ENCODE peak calls at places on chromosomes 16 and 17, in eight cellular contexts. One of them, this sample, is unnamed.

GRCh38 chr16:29736112-29736511 is 9.7 kb downstream of the C16orf54 start:
- DNase-seq in GM10248: no peak
- DNase-seq in activated CD4-positive, alpha-beta T cell treated with anti-CD3 and anti-CD28 coated beads for 24 hours: no peak
- DNase-seq in OCI-LY7: no peak
- DNase-seq in A172: no peak
- DNase-seq in ecto neural progenitor cell: no peak
- DNase-seq in stimulated activated CD8-positive, alpha-beta memory T cell treated with anti-CD3 and anti-CD28 coated beads, Interleukin-4, amount 100 ng/mL, for 1 hour: no peak
- DNase-seq in naive thymus-derived CD8-positive, alpha-beta T cell: no peak
- DNase-seq in this sample: no peak

GRCh38 chr17:58960068-58960467 is 146.6 kb downstream of the TRIM37 start:
- DNase-seq in OCI-LY7: peak
- DNase-seq in A172: peak
- DNase-seq in ecto neural progenitor cell: no peak
- DNase-seq in GM10248: peak
- DNase-seq in stimulated activated CD8-positive, alpha-beta memory T cell treated with anti-CD3 and anti-CD28 coated beads, Interleukin-4, amount 100 ng/mL, for 1 hour: no peak
- DNase-seq in activated CD4-positive, alpha-beta T cell treated with anti-CD3 and anti-CD28 coated beads for 24 hours: no peak
- DNase-seq in naive thymus-derived CD8-positive, alpha-beta T cell: no peak
- DNase-seq in this sample: peak

GRCh38 chr16:84709609-84710008 is 9.8 kb downstream of the USP10 start:
- DNase-seq in GM10248: no peak
- DNase-seq in OCI-LY7: no peak
- DNase-seq in naive thymus-derived CD8-positive, alpha-beta T cell: no peak
- DNase-seq in stimulated activated CD8-positive, alpha-beta memory T cell treated with anti-CD3 and anti-CD28 coated beads, Interleukin-4, amount 100 ng/mL, for 1 hour: no peak
- DNase-seq in A172: no peak
- DNase-seq in ecto neural progenitor cell: no peak
- DNase-seq in activated CD4-positive, alpha-beta T cell treated with anti-CD3 and anti-CD28 coated beads for 24 hours: no peak
- DNase-seq in this sample: no peak

GRCh38 chr17:76702941-76703637 is 7.7 kb downstream of the MXRA7 start:
- DNase-seq in activated CD4-positive, alpha-beta T cell treated with anti-CD3 and anti-CD28 coated beads for 24 hours: no peak
- DNase-seq in naive thymus-derived CD8-positive, alpha-beta T cell: no peak
- DNase-seq in stimulated activated CD8-positive, alpha-beta memory T cell treated with anti-CD3 and anti-CD28 coated beads, Interleukin-4, amount 100 ng/mL, for 1 hour: no peak
- DNase-seq in ecto neural progenitor cell: no peak
- DNase-seq in OCI-LY7: no peak
- DNase-seq in A172: no peak
- DNase-seq in GM10248: no peak
- DNase-seq in this sample: no peak

GRCh38 chr17:66426397-66427033 is 124.1 kb downstream of the PRKCA start:
- DNase-seq in stimulated activated CD8-positive, alpha-beta memory T cell treated with anti-CD3 and anti-CD28 coated beads, Interleukin-4, amount 100 ng/mL, for 1 hour: no peak
- DNase-seq in ecto neural progenitor cell: no peak
- DNase-seq in activated CD4-positive, alpha-beta T cell treated with anti-CD3 and anti-CD28 coated beads for 24 hours: peak
- DNase-seq in A172: peak
- DNase-seq in naive thymus-derived CD8-positive, alpha-beta T cell: peak
- DNase-seq in OCI-LY7: peak
- DNase-seq in GM10248: peak
- DNase-seq in this sample: no peak

GRCh38 chr16:78703951-78704350 is 604.5 kb downstream of the WWOX start:
- DNase-seq in GM10248: no peak
- DNase-seq in ecto neural progenitor cell: no peak
- DNase-seq in naive thymus-derived CD8-positive, alpha-beta T cell: no peak
- DNase-seq in A172: no peak
- DNase-seq in activated CD4-positive, alpha-beta T cell treated with anti-CD3 and anti-CD28 coated beads for 24 hours: no peak
- DNase-seq in stimulated activated CD8-positive, alpha-beta memory T cell treated with anti-CD3 and anti-CD28 coated beads, Interleukin-4, amount 100 ng/mL, for 1 hour: no peak
- DNase-seq in OCI-LY7: no peak
- DNase-seq in this sample: no peak

GRCh38 chr16:3595521-3596021 is 15.8 kb downstream of the SLX4 start:
- DNase-seq in A172: no peak
- DNase-seq in GM10248: no peak
- DNase-seq in ecto neural progenitor cell: no peak
- DNase-seq in stimulated activated CD8-positive, alpha-beta memory T cell treated with anti-CD3 and anti-CD28 coated beads, Interleukin-4, amount 100 ng/mL, for 1 hour: no peak
- DNase-seq in activated CD4-positive, alpha-beta T cell treated with anti-CD3 and anti-CD28 coated beads for 24 hours: no peak
- DNase-seq in OCI-LY7: no peak
- DNase-seq in naive thymus-derived CD8-positive, alpha-beta T cell: no peak
- DNase-seq in this sample: no peak

GRCh38 chr16:11094075-11094593 is 149.8 kb downstream of the CLEC16A start:
- DNase-seq in stimulated activated CD8-positive, alpha-beta memory T cell treated with anti-CD3 and anti-CD28 coated beads, Interleukin-4, amount 100 ng/mL, for 1 hour: no peak
- DNase-seq in activated CD4-positive, alpha-beta T cell treated with anti-CD3 and anti-CD28 coated beads for 24 hours: no peak
- DNase-seq in A172: no peak
- DNase-seq in OCI-LY7: peak
- DNase-seq in GM10248: peak
- DNase-seq in naive thymus-derived CD8-positive, alpha-beta T cell: no peak
- DNase-seq in ecto neural progenitor cell: no peak
- DNase-seq in this sample: peak

This sample was measured in HFFc6.